ENCODE peak calls at places on chromosomes 12 and 14, in six cellular contexts. One of them, this sample, is unnamed.

GRCh38 chr12:116474331-116474730 is 84.8 kb upstream of the MAP1LC3B2 start:
- DNase-seq in GM19239: no peak
- DNase-seq in left lobe of liver: no peak
- DNase-seq in sigmoid colon: no peak
- DNase-seq in stomach: no peak
- DNase-seq in RWPE2: no peak
- DNase-seq in this sample: no peak

GRCh38 chr12:67716817-67717216 is 68.3 kb downstream of the DYRK2 start:
- DNase-seq in left lobe of liver: no peak
- DNase-seq in RWPE2: no peak
- DNase-seq in GM19239: no peak
- DNase-seq in stomach: no peak
- DNase-seq in sigmoid colon: no peak
- DNase-seq in this sample: no peak

GRCh38 chr12:113208041-113208934 is 13.0 kb upstream of the TPCN1 start:
- DNase-seq in left lobe of liver: no peak
- DNase-seq in GM19239: peak
- DNase-seq in stomach: peak
- DNase-seq in RWPE2: no peak
- DNase-seq in sigmoid colon: peak
- DNase-seq in this sample: peak

GRCh38 chr12:3364661-3365264 is 126.2 kb upstream of the PRMT8 start:
- DNase-seq in left lobe of liver: no peak
- DNase-seq in RWPE2: no peak
- DNase-seq in stomach: no peak
- DNase-seq in sigmoid colon: no peak
- DNase-seq in GM19239: no peak
- DNase-seq in this sample: no peak

GRCh38 chr12:85448031-85448430 is 168.0 kb downstream of the ALX1 start:
- DNase-seq in RWPE2: no peak
- DNase-seq in GM19239: no peak
- DNase-seq in left lobe of liver: no peak
- DNase-seq in sigmoid colon: no peak
- DNase-seq in stomach: no peak
- DNase-seq in this sample: no peak

GRCh38 chr14:80638620-80639215 is 302.8 kb downstream of the CEP128 start:
- DNase-seq in sigmoid colon: no peak
- DNase-seq in RWPE2: no peak
- DNase-seq in left lobe of liver: no peak
- DNase-seq in stomach: no peak
- DNase-seq in GM19239: no peak
- DNase-seq in this sample: peak

GRCh38 chr12:80041691-80042090 is 57.6 kb upstream of the OTOGL start:
- DNase-seq in left lobe of liver: no peak
- DNase-seq in sigmoid colon: no peak
- DNase-seq in stomach: no peak
- DNase-seq in RWPE2: no peak
- DNase-seq in GM19239: no peak
- DNase-seq in this sample: no peak

GRCh38 chr12:40253936-40254335 is 29.1 kb downstream of the LRRK2 start:
- DNase-seq in RWPE2: no peak
- DNase-seq in stomach: no peak
- DNase-seq in left lobe of liver: no peak
- DNase-seq in sigmoid colon: no peak
- DNase-seq in GM19239: no peak
- DNase-seq in this sample: no peak

GRCh38 chr12:80195143-80195726 is 95.9 kb downstream of the OTOGL start:
- DNase-seq in GM19239: no peak
- DNase-seq in sigmoid colon: no peak
- DNase-seq in left lobe of liver: no peak
- DNase-seq in RWPE2: no peak
- DNase-seq in stomach: no peak
- DNase-seq in this sample: no peak

GRCh38 chr14:62015945-62016344 is 253.7 kb downstream of the SNAPC1 start:
- DNase-seq in stomach: no peak
- DNase-seq in GM19239: no peak
- DNase-seq in sigmoid colon: no peak
- DNase-seq in left lobe of liver: no peak
- DNase-seq in RWPE2: no peak
- DNase-seq in this sample: no peak

GRCh38 chr12:49824886-49825285 is 3.3 kb downstream of the NCKAP5L start:
- DNase-seq in left lobe of liver: no peak
- DNase-seq in stomach: no peak
- DNase-seq in GM19239: no peak
- DNase-seq in sigmoid colon: peak
- DNase-seq in RWPE2: no peak
- DNase-seq in this sample: peak

GRCh38 chr14:61491224-61491623 is 169.8 kb downstream of the PRKCH start:
- DNase-seq in RWPE2: no peak
- DNase-seq in GM19239: no peak
- DNase-seq in left lobe of liver: peak
- DNase-seq in stomach: no peak
- DNase-seq in sigmoid colon: no peak
- DNase-seq in this sample: no peak

GRCh38 chr12:8031872-8032241 is 659 bp upstream of the FOXJ2 start:
- DNase-seq in GM19239: no peak
- DNase-seq in left lobe of liver: no peak
- DNase-seq in sigmoid colon: no peak
- DNase-seq in RWPE2: no peak
- DNase-seq in stomach: no peak
- DNase-seq in this sample: no peak

GRCh38 chr12:76270657-76271358 is 77.4 kb downstream of the BBS10 start:
- DNase-seq in sigmoid colon: no peak
- DNase-seq in left lobe of liver: no peak
- DNase-seq in GM19239: no peak
- DNase-seq in RWPE2: no peak
- DNase-seq in stomach: no peak
- DNase-seq in this sample: no peak

GRCh38 chr12:61993734-61994345 is 266.4 kb upstream of the USP15 start:
- DNase-seq in RWPE2: no peak
- DNase-seq in left lobe of liver: no peak
- DNase-seq in sigmoid colon: no peak
- DNase-seq in GM19239: no peak
- DNase-seq in stomach: no peak
- DNase-seq in this sample: peak

GRCh38 chr12:53180931-53181645 is 363 bp upstream of the CSAD start:
- DNase-seq in left lobe of liver: peak
- DNase-seq in sigmoid colon: peak
- DNase-seq in stomach: peak
- DNase-seq in GM19239: peak
- DNase-seq in RWPE2: no peak
- DNase-seq in this sample: peak

GRCh38 chr12:15851919-15852318 is 30.3 kb upstream of the STRAP start:
- DNase-seq in sigmoid colon: no peak
- DNase-seq in GM19239: no peak
- DNase-seq in stomach: no peak
- DNase-seq in left lobe of liver: no peak
- DNase-seq in RWPE2: no peak
- DNase-seq in this sample: no peak

GRCh38 chr12:2168808-2169207 is 116.0 kb downstream of the CACNA1C start:
- DNase-seq in left lobe of liver: no peak
- DNase-seq in GM19239: no peak
- DNase-seq in sigmoid colon: peak
- DNase-seq in stomach: no peak
- DNase-seq in RWPE2: no peak
- DNase-seq in this sample: no peak

GRCh38 chr12:83665755-83666154 is 979.0 kb downstream of the TMTC2 start:
- DNase-seq in sigmoid colon: no peak
- DNase-seq in RWPE2: no peak
- DNase-seq in stomach: no peak
- DNase-seq in left lobe of liver: no peak
- DNase-seq in GM19239: no peak
- DNase-seq in this sample: no peak

GRCh38 chr14:28536889-28537288 is 229.7 kb upstream of the FOXG1 start:
- DNase-seq in GM19239: no peak
- DNase-seq in stomach: no peak
- DNase-seq in RWPE2: no peak
- DNase-seq in sigmoid colon: no peak
- DNase-seq in left lobe of liver: no peak
- DNase-seq in this sample: no peak

GRCh38 chr14:23577004-23577681 is 1.4 kb downstream of the JPH4 start:
- DNase-seq in GM19239: no peak
- DNase-seq in sigmoid colon: peak
- DNase-seq in stomach: peak
- DNase-seq in left lobe of liver: peak
- DNase-seq in RWPE2: no peak
- DNase-seq in this sample: no peak

GRCh38 chr12:78101946-78102635 is 271.4 kb downstream of the NAV3 start:
- DNase-seq in left lobe of liver: no peak
- DNase-seq in sigmoid colon: no peak
- DNase-seq in stomach: no peak
- DNase-seq in RWPE2: no peak
- DNase-seq in GM19239: no peak
- DNase-seq in this sample: peak

GRCh38 chr12:116533343-116534248 is 25.6 kb upstream of the MAP1LC3B2 start:
- DNase-seq in GM19239: peak
- DNase-seq in sigmoid colon: peak
- DNase-seq in left lobe of liver: peak
- DNase-seq in stomach: peak
- DNase-seq in RWPE2: peak
- DNase-seq in this sample: peak

GRCh38 chr14:104554088-104554607 is 25.4 kb upstream of the C14orf180 start:
- DNase-seq in stomach: no peak
- DNase-seq in left lobe of liver: no peak
- DNase-seq in GM19239: no peak
- DNase-seq in RWPE2: peak
- DNase-seq in sigmoid colon: peak
- DNase-seq in this sample: no peak

GRCh38 chr12:76685246-76685678 is 78.7 kb upstream of the ZDHHC17 start:
- DNase-seq in RWPE2: no peak
- DNase-seq in sigmoid colon: no peak
- DNase-seq in left lobe of liver: no peak
- DNase-seq in GM19239: no peak
- DNase-seq in stomach: no peak
- DNase-seq in this sample: peak

GRCh38 chr12:65168606-65169310 is 625 bp upstream of the LEMD3 start:
- DNase-seq in sigmoid colon: no peak
- DNase-seq in GM19239: no peak
- DNase-seq in left lobe of liver: no peak
- DNase-seq in RWPE2: no peak
- DNase-seq in stomach: no peak
- DNase-seq in this sample: no peak

GRCh38 chr12:108326254-108326750 is 12.8 kb downstream of the CMKLR1 start:
- DNase-seq in sigmoid colon: no peak
- DNase-seq in RWPE2: no peak
- DNase-seq in GM19239: no peak
- DNase-seq in stomach: no peak
- DNase-seq in left lobe of liver: no peak
- DNase-seq in this sample: no peak

GRCh38 chr12:124700810-124701594 is 133.6 kb upstream of the NCOR2 start:
- DNase-seq in sigmoid colon: no peak
- DNase-seq in stomach: peak
- DNase-seq in RWPE2: no peak
- DNase-seq in left lobe of liver: no peak
- DNase-seq in GM19239: no peak
- DNase-seq in this sample: no peak

GRCh38 chr12:19953734-19954133 is 414.6 kb upstream of the PDE3A start:
- DNase-seq in stomach: no peak
- DNase-seq in RWPE2: no peak
- DNase-seq in sigmoid colon: no peak
- DNase-seq in left lobe of liver: no peak
- DNase-seq in GM19239: no peak
- DNase-seq in this sample: no peak

GRCh38 chr12:1565172-1565571 is 29.2 kb downstream of the FBXL14 start:
- DNase-seq in GM19239: no peak
- DNase-seq in stomach: no peak
- DNase-seq in RWPE2: no peak
- DNase-seq in left lobe of liver: no peak
- DNase-seq in sigmoid colon: no peak
- DNase-seq in this sample: no peak

GRCh38 chr12:25433581-25434325 is 119.3 kb downstream of the LMNTD1 start:
- DNase-seq in GM19239: no peak
- DNase-seq in RWPE2: no peak
- DNase-seq in left lobe of liver: no peak
- DNase-seq in stomach: no peak
- DNase-seq in sigmoid colon: no peak
- DNase-seq in this sample: no peak

GRCh38 chr12:78530065-78530765 is 334.4 kb upstream of the SYT1 start:
- DNase-seq in left lobe of liver: no peak
- DNase-seq in GM19239: no peak
- DNase-seq in RWPE2: no peak
- DNase-seq in stomach: no peak
- DNase-seq in sigmoid colon: no peak
- DNase-seq in this sample: no peak

GRCh38 chr12:102891756-102892155 is 25.3 kb downstream of the PAH start:
- DNase-seq in sigmoid colon: no peak
- DNase-seq in left lobe of liver: no peak
- DNase-seq in stomach: no peak
- DNase-seq in RWPE2: no peak
- DNase-seq in GM19239: no peak
- DNase-seq in this sample: no peak

GRCh38 chr14:23042162-23042965 is at the start of gene PSMB11:
- DNase-seq in sigmoid colon: no peak
- DNase-seq in left lobe of liver: no peak
- DNase-seq in GM19239: no peak
- DNase-seq in stomach: no peak
- DNase-seq in RWPE2: no peak
- DNase-seq in this sample: no peak

GRCh38 chr12:62001424-62001823 is 258.8 kb upstream of the USP15 start:
- DNase-seq in stomach: no peak
- DNase-seq in GM19239: no peak
- DNase-seq in sigmoid colon: no peak
- DNase-seq in RWPE2: no peak
- DNase-seq in left lobe of liver: no peak
- DNase-seq in this sample: no peak

GRCh38 chr12:124396544-124397398 is 101.9 kb downstream of the RFLNA start:
- DNase-seq in GM19239: no peak
- DNase-seq in stomach: peak
- DNase-seq in RWPE2: no peak
- DNase-seq in left lobe of liver: no peak
- DNase-seq in sigmoid colon: peak
- DNase-seq in this sample: no peak

GRCh38 chr12:124517260-124518050 is 50.0 kb downstream of the NCOR2 start:
- DNase-seq in sigmoid colon: peak
- DNase-seq in stomach: peak
- DNase-seq in left lobe of liver: peak
- DNase-seq in GM19239: no peak
- DNase-seq in RWPE2: peak
- DNase-seq in this sample: no peak